ENCODE peak calls at places on chromosomes 5 and 9, in four cellular contexts. O, D, P and T are unnamed samples.

GRCh38 chr9:136317695-136318094 is 9.6 kb upstream of the GPSM1 start:
- DNase-seq in O (no peak), D (no peak), P (no peak), T (no peak)

GRCh38 chr9:98375138-98375726 is 119.8 kb upstream of the TBC1D2 start:
- DNase-seq in P (no peak), D (no peak), O (peak; percentile 0), T (no peak)

GRCh38 chr9:73782166-73782565 is 630.5 kb downstream of the ANXA1 start:
- DNase-seq in O (no peak), D (no peak), P (no peak), T (no peak)

GRCh38 chr5:179393078-179393477 is 47.8 kb upstream of the ADAMTS2 start:
- DNase-seq in O (peak; percentile 1), P (no peak), D (no peak), T (peak; percentile 31)

GRCh38 chr9:110284211-110284849 is 28.0 kb upstream of the TXN start:
- DNase-seq in D (no peak), P (no peak), O (no peak), T (no peak)

GRCh38 chr5:153148624-153148976 is 341.9 kb upstream of the GRIA1 start:
- DNase-seq in O (no peak), P (no peak), D (no peak), T (no peak)

GRCh38 chr9:112945620-112946208 is 55.0 kb upstream of the SLC46A2 start:
- DNase-seq in O (no peak), P (peak; percentile 87), D (peak; percentile 36), T (no peak)

GRCh38 chr9:97809666-97810344 is 43.2 kb upstream of the FOXE1 start:
- DNase-seq in P (peak; percentile 11), O (no peak), D (no peak), T (peak; percentile 70)

GRCh38 chr5:57402348-57402747 is 80.3 kb downstream of the ACTBL2 start:
- DNase-seq in D (no peak), P (no peak), O (no peak), T (no peak)

GRCh38 chr5:32814620-32815019 is 103.5 kb downstream of the NPR3 start:
- DNase-seq in P (no peak), D (no peak), O (no peak), T (no peak)

GRCh38 chr9:127185181-127185580 is 62.7 kb upstream of the ANGPTL2 start:
- DNase-seq in D (no peak), P (no peak), O (no peak), T (no peak)

GRCh38 chr5:140135127-140135526 is 9.4 kb downstream of the IGIP start:
- DNase-seq in D (no peak), O (no peak), P (no peak), T (no peak)

GRCh38 chr9:95754533-95755420 is 120.7 kb upstream of the ERCC6L2 start:
- DNase-seq in P (peak; percentile 92), D (peak; percentile 66), O (no peak), T (no peak)

GRCh38 chr5:57662991-57663390 is 180.4 kb upstream of the ACTBL2 start:
- DNase-seq in P (no peak), D (no peak), O (no peak), T (no peak)

GRCh38 chr9:108787664-108788048 is 68.1 kb downstream of the ACTL7B start:
- DNase-seq in D (no peak), P (peak; percentile 14), O (no peak), T (no peak)

GRCh38 chr5:34533582-34534236 is 122.4 kb upstream of the RAI14 start:
- DNase-seq in P (no peak), D (no peak), O (no peak), T (no peak)

GRCh38 chr5:172453986-172454354 is 355 bp downstream of the SH3PXD2B start:
- DNase-seq in P (peak; percentile 74), O (no peak), D (peak; percentile 82), T (no peak)

GRCh38 chr5:167633931-167634341 is 657.5 kb upstream of the WWC1 start:
- DNase-seq in D (no peak), P (no peak), O (no peak), T (no peak)

GRCh38 chr9:82149647-82150046 is 161.1 kb downstream of the SPATA31D1 start:
- DNase-seq in O (no peak), D (no peak), P (no peak), T (no peak)

GRCh38 chr5:35229076-35230042 is 928 bp downstream of the PRLR start:
- DNase-seq in D (peak; percentile 66), O (peak; percentile 68), P (peak; percentile 87), T (no peak)

GRCh38 chr9:6715755-6716643 is 41.8 kb upstream of the KDM4C start:
- DNase-seq in D (peak; percentile 82), P (peak; percentile 89), O (peak; percentile 80), T (no peak)

GRCh38 chr9:13769006-13769405 is 489.5 kb upstream of the MPDZ start:
- DNase-seq in D (no peak), O (no peak), P (no peak), T (no peak)

GRCh38 chr9:36112516-36112915 is 24.0 kb upstream of the GLIPR2 start:
- DNase-seq in P (no peak), O (no peak), D (no peak), T (no peak)

GRCh38 chr9:36113999-36114398 is 22.5 kb upstream of the GLIPR2 start:
- DNase-seq in O (no peak), D (no peak), P (no peak), T (no peak)

DNA sequence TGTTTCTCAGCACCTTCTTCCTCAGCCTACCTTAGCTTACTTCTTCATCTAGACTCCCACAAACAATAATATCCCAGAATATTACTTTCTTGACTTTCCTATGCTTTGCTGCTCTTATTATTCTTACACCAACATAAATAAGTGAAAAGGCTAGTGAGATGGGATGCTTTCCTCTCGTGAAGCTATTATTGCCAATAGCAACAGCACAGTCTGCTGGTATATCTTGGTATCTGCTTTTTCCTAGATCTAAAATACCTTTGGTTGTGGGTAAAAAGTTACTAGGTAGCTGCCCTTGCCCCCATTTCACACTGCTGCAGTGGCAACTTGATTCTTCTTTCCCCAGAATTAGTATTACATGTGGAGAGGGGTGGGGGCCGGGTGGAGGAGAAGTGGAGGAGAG is 26.1 kb upstream of the GLIPR2 start:
- DNase-seq in O (no peak), D (no peak), P (no peak), T (no peak)
- TF ChIP-seq CTCF in O (no peak), D (peak; percentile 40), P (peak; percentile 22), T (no peak)

GRCh38 chr9:129813661-129814060 is 10.3 kb downstream of the TOR1A start:
- DNase-seq in D (no peak), P (no peak), O (no peak), T (no peak)
- TF ChIP-seq POLR2AphosphoS5 in D (no peak), P (no peak), O (no peak), T (no peak)

GRCh38 chr5:169160405-169160901 is 140.5 kb downstream of the SLIT3 start:
- DNase-seq in P (peak; percentile 47), O (no peak), D (no peak), T (no peak)
- TF ChIP-seq CTCF in P (peak; percentile 64), O (no peak), D (peak; percentile 61), T (no peak)

GRCh38 chr9:83304686-83305085 is 233.5 kb downstream of the FRMD3 start:
- DNase-seq in O (peak; percentile 75), P (no peak), D (peak; percentile 77), T (peak; percentile 95)

GRCh38 chr9:83296123-83296522 is 233.2 kb upstream of the RASEF start:
- DNase-seq in O (no peak), D (no peak), P (peak; percentile 21), T (no peak)

GRCh38 chr9:83299094-83299493 is 236.2 kb upstream of the RASEF start:
- DNase-seq in D (no peak), O (no peak), P (no peak), T (no peak)

GRCh38 chr9:83294816-83295215 is 231.9 kb upstream of the RASEF start:
- DNase-seq in P (no peak), D (no peak), O (no peak), T (no peak)

GRCh38 chr9:83299556-83299955 is 236.6 kb upstream of the RASEF start:
- DNase-seq in P (no peak), D (no peak), O (no peak), T (no peak)
- TF ChIP-seq POLR2AphosphoS5 in P (no peak), D (no peak), O (no peak), T (no peak)

DNA sequence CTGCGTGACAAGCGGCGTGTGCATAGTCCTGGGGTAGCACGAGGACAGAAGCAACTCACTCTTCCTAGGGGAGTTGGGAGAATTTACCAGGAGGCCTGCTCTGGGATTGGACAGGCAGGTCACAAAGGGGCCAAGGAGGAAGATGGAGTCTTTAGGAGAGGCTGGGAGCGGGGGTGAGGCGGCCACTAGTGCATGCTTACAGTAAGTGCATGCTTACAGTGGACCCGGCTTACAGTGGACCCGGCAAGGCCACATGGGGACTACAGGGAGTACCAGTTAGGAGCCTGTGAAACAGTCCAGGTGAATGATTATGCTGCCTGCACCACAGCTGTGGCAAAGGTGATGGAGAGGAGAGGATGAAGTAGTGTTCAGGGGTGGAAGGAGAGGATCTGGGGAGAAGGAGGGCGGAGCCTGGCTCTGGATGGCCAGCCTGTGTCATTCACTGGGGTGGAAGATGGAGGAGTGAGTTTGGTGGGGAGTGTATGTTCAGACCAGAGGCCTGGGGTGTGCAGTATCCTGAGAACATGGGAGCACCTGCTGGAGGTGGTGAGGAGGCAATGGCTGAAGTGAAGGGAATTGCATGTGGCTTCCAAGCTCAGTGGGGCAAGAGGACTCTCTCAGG is 78.7 kb downstream of the CRB2 start:
- DNase-seq in O (no peak), D (peak; percentile 46), P (peak; percentile 84), T (no peak)
- TF ChIP-seq CTCF in O (no peak), D (peak; percentile 10), P (peak; percentile 45), T (no peak)

DNA sequence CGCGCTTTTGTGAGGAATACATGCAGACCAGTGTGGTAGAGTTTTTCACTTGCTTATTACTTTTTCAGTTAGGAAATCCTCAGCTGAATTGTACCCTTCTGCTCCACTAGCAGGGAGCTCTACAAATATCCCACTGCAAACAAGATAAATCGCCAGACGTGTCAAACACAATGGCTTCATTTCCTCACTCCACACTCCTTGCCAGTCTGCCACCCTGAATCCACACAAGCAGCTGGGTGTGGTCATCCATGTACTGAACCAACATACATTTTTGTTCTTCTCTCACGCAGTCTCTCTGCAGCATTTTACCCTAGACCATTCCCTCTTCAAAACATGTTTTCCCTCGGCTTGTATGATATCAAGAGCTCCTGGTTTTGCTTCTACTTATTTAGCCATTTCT is 3.7 kb upstream of the ROR2 start:
- DNase-seq in P (no peak), D (no peak), O (no peak), T (no peak)
- TF ChIP-seq POLR2AphosphoS5 in P (no peak), D (no peak), O (no peak), T (no peak)

DNA sequence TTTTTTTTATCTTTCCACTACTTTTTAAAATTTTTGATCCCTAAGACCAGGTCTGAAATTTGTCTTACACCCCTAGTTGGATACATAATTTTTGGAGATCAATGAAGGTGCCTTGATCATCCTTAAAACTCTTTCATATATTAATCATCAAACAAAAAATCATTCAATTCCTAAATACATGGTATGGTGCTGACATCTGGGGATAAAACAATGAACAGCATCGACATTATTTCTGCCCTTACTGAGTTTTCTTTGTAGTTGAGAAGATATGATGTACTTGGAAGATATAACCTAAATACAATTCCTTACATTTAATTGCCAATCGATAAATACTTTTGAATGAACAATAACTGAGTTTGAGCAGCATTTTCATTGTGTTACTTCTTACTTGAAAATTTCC is 18.3 kb downstream of the SPINK9 start:
- DNase-seq in O (no peak), D (no peak), P (no peak), T (no peak)
- TF ChIP-seq CTCF in O (no peak), D (no peak), P (peak; percentile 19), T (no peak)